ENCODE peak calls at places on chromosomes 7 and 10, in five cellular contexts. One of them, this sample, is unnamed.

GRCh38 chr10:94053639-94053932 is 59.9 kb downstream of the PLCE1 start:
- DNase-seq in Peyer's patch: no peak
- DNase-seq in stomach: no peak
- DNase-seq in right atrium auricular region: no peak
- DNase-seq in colonic mucosa: no peak
- DNase-seq in this sample: no peak

GRCh38 chr7:123041085-123041484 is 45.6 kb upstream of the TAS2R16 start:
- DNase-seq in Peyer's patch: no peak
- DNase-seq in stomach: no peak
- DNase-seq in right atrium auricular region: no peak
- DNase-seq in colonic mucosa: no peak
- DNase-seq in this sample: no peak

GRCh38 chr10:72226418-72227027 is 10.4 kb upstream of the ASCC1 start:
- DNase-seq in Peyer's patch: peak; percentile 29
- DNase-seq in stomach: no peak
- DNase-seq in right atrium auricular region: no peak
- DNase-seq in colonic mucosa: no peak
- DNase-seq in this sample: no peak

GRCh38 chr10:31262672-31263071 is 56.3 kb upstream of the ZEB1 start:
- DNase-seq in Peyer's patch: no peak
- DNase-seq in stomach: no peak
- DNase-seq in right atrium auricular region: no peak
- DNase-seq in colonic mucosa: no peak
- DNase-seq in this sample: no peak

GRCh38 chr7:94449151-94449725 is 54.5 kb downstream of the COL1A2 start:
- DNase-seq in Peyer's patch: no peak
- DNase-seq in stomach: no peak
- DNase-seq in right atrium auricular region: no peak
- DNase-seq in colonic mucosa: no peak
- DNase-seq in this sample: no peak

GRCh38 chr7:14144538-14144937 is 155.1 kb upstream of the ETV1 start:
- DNase-seq in Peyer's patch: no peak
- DNase-seq in stomach: no peak
- DNase-seq in right atrium auricular region: no peak
- DNase-seq in colonic mucosa: no peak
- DNase-seq in this sample: no peak

GRCh38 chr7:148356303-148356702 is 234.3 kb upstream of the C7orf33 start:
- DNase-seq in Peyer's patch: no peak
- DNase-seq in stomach: no peak
- DNase-seq in right atrium auricular region: no peak
- DNase-seq in colonic mucosa: no peak
- DNase-seq in this sample: no peak

GRCh38 chr10:33241351-33241750 is 93.1 kb downstream of the NRP1 start:
- DNase-seq in Peyer's patch: no peak
- DNase-seq in stomach: no peak
- DNase-seq in right atrium auricular region: no peak
- DNase-seq in colonic mucosa: no peak
- DNase-seq in this sample: peak; percentile 50

GRCh38 chr7:146150153-146150552 is 33.6 kb downstream of the CNTNAP2 start:
- DNase-seq in Peyer's patch: no peak
- DNase-seq in stomach: no peak
- DNase-seq in right atrium auricular region: no peak
- DNase-seq in colonic mucosa: no peak
- DNase-seq in this sample: no peak

GRCh38 chr7:157615101-157615817 is 278.5 kb downstream of the DNAJB6 start:
- DNase-seq in Peyer's patch: peak; percentile 43
- DNase-seq in stomach: no peak
- DNase-seq in right atrium auricular region: peak; percentile 78
- DNase-seq in colonic mucosa: no peak
- DNase-seq in this sample: no peak

GRCh38 chr7:48035967-48036478 is 680 bp downstream of the C7orf57 start:
- DNase-seq in Peyer's patch: no peak
- DNase-seq in stomach: no peak
- DNase-seq in right atrium auricular region: no peak
- DNase-seq in colonic mucosa: peak; percentile 19
- DNase-seq in this sample: no peak

GRCh38 chr10:102241037-102241443 is 272 bp downstream of the PITX3 start:
- DNase-seq in Peyer's patch: no peak
- DNase-seq in stomach: no peak
- DNase-seq in right atrium auricular region: no peak
- DNase-seq in colonic mucosa: no peak
- DNase-seq in this sample: no peak

GRCh38 chr10:117543245-117543998 is 876 bp downstream of the EMX2 start:
- DNase-seq in Peyer's patch: no peak
- DNase-seq in stomach: no peak
- DNase-seq in right atrium auricular region: no peak
- DNase-seq in colonic mucosa: no peak
- DNase-seq in this sample: no peak

GRCh38 chr7:112898432-112899290 is 108.5 kb upstream of the TMEM168 start:
- DNase-seq in Peyer's patch: peak; percentile 75
- DNase-seq in stomach: peak; percentile 49
- DNase-seq in right atrium auricular region: no peak
- DNase-seq in colonic mucosa: peak; percentile 71
- DNase-seq in this sample: no peak

GRCh38 chr7:152617056-152617455 is 58.9 kb downstream of the XRCC2 start:
- DNase-seq in Peyer's patch: no peak
- DNase-seq in stomach: no peak
- DNase-seq in right atrium auricular region: no peak
- DNase-seq in colonic mucosa: no peak
- DNase-seq in this sample: no peak

GRCh38 chr7:52936750-52937149 is 98.7 kb upstream of the POM121L12 start:
- DNase-seq in Peyer's patch: no peak
- DNase-seq in stomach: no peak
- DNase-seq in right atrium auricular region: no peak
- DNase-seq in colonic mucosa: no peak
- DNase-seq in this sample: no peak

GRCh38 chr7:74224511-74224832 is 14.7 kb downstream of the LAT2 start:
- DNase-seq in Peyer's patch: no peak
- DNase-seq in stomach: no peak
- DNase-seq in right atrium auricular region: no peak
- DNase-seq in colonic mucosa: no peak
- DNase-seq in this sample: no peak
- H3K4me1 ChIP-seq in Peyer's patch: no peaks in the 10 kb centered on the region
- H3K4me1 ChIP-seq in stomach: peaks cover 4% of the 10 kb centered on the region
- H3K4me1 ChIP-seq in right atrium auricular region: no peaks in the 10 kb centered on the region
- H3K4me1 ChIP-seq in colonic mucosa: no peaks in the 10 kb centered on the region
- H3K4me1 ChIP-seq in this sample: peaks cover 4% of the 10 kb centered on the region

DNA sequence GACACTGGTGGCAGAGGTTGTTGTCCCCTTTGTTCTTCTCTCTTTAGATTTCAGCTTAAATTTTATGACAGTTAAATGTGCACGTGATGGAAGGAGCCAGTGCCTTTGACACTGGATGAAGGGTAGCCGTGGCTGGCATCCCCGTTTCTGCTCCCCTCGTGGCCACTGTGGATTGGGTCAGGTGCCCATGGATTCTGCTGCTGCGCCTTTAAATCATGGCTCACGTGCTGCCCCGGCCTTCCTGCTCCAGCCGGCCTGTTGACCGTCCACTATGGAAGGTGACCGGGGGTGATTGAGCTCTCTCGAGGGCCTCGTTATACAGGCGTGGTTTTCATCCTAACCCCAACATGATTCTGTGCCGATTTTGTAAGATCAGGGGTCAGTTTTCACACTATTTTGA is 34.5 kb downstream of the WDR37 start:
- DNase-seq in Peyer's patch: no peak
- DNase-seq in stomach: no peak
- DNase-seq in right atrium auricular region: peak; percentile 21
- DNase-seq in colonic mucosa: no peak
- DNase-seq in this sample: peak; percentile 83
- H3K36me3 ChIP-seq in Peyer's patch: no peaks in the 10 kb centered on the region
- H3K36me3 ChIP-seq in stomach: peaks cover 99% of the 10 kb centered on the region
- H3K36me3 ChIP-seq in right atrium auricular region: peaks cover 74% of the 10 kb centered on the region
- H3K36me3 ChIP-seq in colonic mucosa: peaks cover 13% of the 10 kb centered on the region
- H3K36me3 ChIP-seq in this sample: peaks cover 84% of the 10 kb centered on the region

GRCh38 chr10:69464801-69465401 is 13.6 kb downstream of the TSPAN15 start:
- DNase-seq in Peyer's patch: peak; percentile 85
- DNase-seq in stomach: peak; percentile 34
- DNase-seq in right atrium auricular region: peak; percentile 66
- DNase-seq in colonic mucosa: no peak
- DNase-seq in this sample: no peak
- H3K4me1 ChIP-seq in Peyer's patch: no peaks in the 10 kb centered on the region
- H3K4me1 ChIP-seq in stomach: peaks cover 80% of the 10 kb centered on the region
- H3K4me1 ChIP-seq in right atrium auricular region: no peaks in the 10 kb centered on the region
- H3K4me1 ChIP-seq in colonic mucosa: peaks cover 12% of the 10 kb centered on the region
- H3K4me1 ChIP-seq in this sample: peaks cover 81% of the 10 kb centered on the region

GRCh38 chr7:35869810-35870209 is 69.0 kb downstream of the SEPTIN7 start:
- DNase-seq in Peyer's patch: no peak
- DNase-seq in stomach: no peak
- DNase-seq in right atrium auricular region: no peak
- DNase-seq in colonic mucosa: no peak
- DNase-seq in this sample: no peak
- H3K36me3 ChIP-seq in Peyer's patch: no peaks in the 10 kb centered on the region
- H3K36me3 ChIP-seq in stomach: peaks cover 23% of the 10 kb centered on the region
- H3K36me3 ChIP-seq in right atrium auricular region: no peaks in the 10 kb centered on the region
- H3K36me3 ChIP-seq in colonic mucosa: no peaks in the 10 kb centered on the region
- H3K36me3 ChIP-seq in this sample: peaks cover 26% of the 10 kb centered on the region

This sample was measured in esophagus muscularis mucosa.